ENCODE peak calls at places on chromosomes 2 and 18, in five cellular contexts. K is SK-N-SH, M is HepG2, B is K562, F is GM12878. S is an unnamed sample.
A peak's percentile ranks its signal among the peaks of the same experiment; 100 is the strongest.

GRCh38 chr2:219661955-219662395 is 34.5 kb downstream of the SLC4A3 start:
- DNase-seq in K (no peak), M (no peak), B (no peak), F (no peak), S (no peak)

GRCh38 chr2:46177461-46178089 is 119.6 kb upstream of the EPAS1 start:
- DNase-seq in K (no peak), M (no peak), B (no peak), F (no peak), S (no peak)

GRCh38 chr18:75582940-75583339 is 155.4 kb upstream of the SMIM21 start:
- DNase-seq in K (no peak), M (no peak), B (no peak), F (no peak), S (no peak)

GRCh38 chr2:193518061-193518817 is 1323.5 kb upstream of the TMEFF2 start:
- DNase-seq in K (no peak), M (no peak), B (no peak), F (no peak), S (no peak)

GRCh38 chr18:48391863-48392262 is 17.3 kb downstream of the ZBTB7C start:
- DNase-seq in K (no peak), M (no peak), B (no peak), F (no peak), S (no peak)

GRCh38 chr18:63505566-63506335 is 29.0 kb downstream of the SERPINB5 start:
- DNase-seq in K (peak; percentile 16), M (peak; percentile 13), B (peak; percentile 34), F (no peak), S (no peak)

GRCh38 chr2:176158855-176159677 is 2.0 kb downstream of the HOXD3 start:
- DNase-seq in K (peak; percentile 73), M (no peak), B (no peak), F (no peak), S (no peak)

GRCh38 chr2:189783451-189783926 is 650 bp downstream of the ORMDL1 start:
- DNase-seq in K (peak; percentile 40), M (peak; percentile 44), B (no peak), F (peak; percentile 20), S (peak; percentile 17)

GRCh38 chr2:13201924-13202323 is 485.2 kb downstream of the TRIB2 start:
- DNase-seq in K (no peak), M (no peak), B (no peak), F (no peak), S (no peak)

GRCh38 chr2:190080527-190081049 is 18.1 kb upstream of the MSTN start:
- DNase-seq in K (no peak), M (no peak), B (no peak), F (no peak), S (no peak)

GRCh38 chr18:62857278-62857976 is 142.1 kb downstream of the PHLPP1 start:
- DNase-seq in K (no peak), M (no peak), B (no peak), F (no peak), S (no peak)

GRCh38 chr2:143030127-143030526 is 99.1 kb upstream of the ARHGAP15 start:
- DNase-seq in K (no peak), M (no peak), B (no peak), F (peak; percentile 7), S (peak; percentile 63)

GRCh38 chr2:124704056-124704644 is 679.1 kb downstream of the CNTNAP5 start:
- DNase-seq in K (no peak), M (no peak), B (no peak), F (no peak), S (no peak)

GRCh38 chr2:157898591-157898996 is 22.5 kb upstream of the ACVR1 start:
- DNase-seq in K (no peak), M (no peak), B (peak; percentile 51), F (no peak), S (no peak)

GRCh38 chr18:34120294-34120693 is 104.4 kb downstream of the NOL4 start:
- DNase-seq in K (no peak), M (no peak), B (no peak), F (no peak), S (no peak)

GRCh38 chr18:34114996-34115395 is 109.7 kb downstream of the NOL4 start:
- DNase-seq in K (no peak), M (peak; percentile 1), B (no peak), F (no peak), S (no peak)

GRCh38 chr18:34121157-34121807 is 103.4 kb downstream of the NOL4 start:
- DNase-seq in K (no peak), M (peak; percentile 44), B (no peak), F (no peak), S (no peak)

GRCh38 chr18:34115409-34116081 is 109.2 kb downstream of the NOL4 start:
- DNase-seq in K (no peak), M (peak; percentile 32), B (no peak), F (no peak), S (no peak)

GRCh38 chr18:34117319-34117718 is 107.4 kb downstream of the NOL4 start:
- DNase-seq in K (peak; percentile 36), M (no peak), B (no peak), F (no peak), S (no peak)
- TF ChIP-seq GABPA in K (no peak), M (no peak), B (no peak), F (no peak), S (no peak)

GRCh38 chr2:127516031-127516430 is 10.3 kb downstream of the IWS1 start:
- DNase-seq in K (no peak), M (no peak), B (no peak), F (no peak), S (no peak)
- H3K4me3 ChIP-seq in K (no peak overlapping the region), M (no peak overlapping the region), B (no peak overlapping the region), F (no peak overlapping the region), S (no peak overlapping the region)

GRCh38 chr2:30270166-30270565 is 38.8 kb downstream of the LBH start:
- DNase-seq in K (no peak), M (no peak), B (no peak), F (no peak), S (no peak)
- TF ChIP-seq REST in K (no peak), M (no peak), B (no peak), F (no peak), S (no peak)

GRCh38 chr2:39938035-39938835 is 159.2 kb upstream of the THUMPD2 start:
- DNase-seq in K (no peak), M (no peak), B (no peak), F (no peak), S (no peak)

GRCh38 chr2:39937621-39938020 is 158.6 kb upstream of the THUMPD2 start:
- DNase-seq in K (no peak), M (no peak), B (no peak), F (no peak), S (no peak)

GRCh38 chr2:39948016-39948719 is 169.1 kb upstream of the THUMPD2 start:
- DNase-seq in K (no peak), M (no peak), B (no peak), F (no peak), S (no peak)

GRCh38 chr2:39947294-39948015 is 168.4 kb upstream of the THUMPD2 start:
- DNase-seq in K (peak; percentile 21), M (no peak), B (no peak), F (no peak), S (no peak)

GRCh38 chr2:39942970-39943369 is 163.9 kb upstream of the THUMPD2 start:
- DNase-seq in K (no peak), M (no peak), B (no peak), F (no peak), S (no peak)
- TF ChIP-seq GABPA in K (no peak), M (no peak), B (no peak), F (no peak), S (no peak)

DNA sequence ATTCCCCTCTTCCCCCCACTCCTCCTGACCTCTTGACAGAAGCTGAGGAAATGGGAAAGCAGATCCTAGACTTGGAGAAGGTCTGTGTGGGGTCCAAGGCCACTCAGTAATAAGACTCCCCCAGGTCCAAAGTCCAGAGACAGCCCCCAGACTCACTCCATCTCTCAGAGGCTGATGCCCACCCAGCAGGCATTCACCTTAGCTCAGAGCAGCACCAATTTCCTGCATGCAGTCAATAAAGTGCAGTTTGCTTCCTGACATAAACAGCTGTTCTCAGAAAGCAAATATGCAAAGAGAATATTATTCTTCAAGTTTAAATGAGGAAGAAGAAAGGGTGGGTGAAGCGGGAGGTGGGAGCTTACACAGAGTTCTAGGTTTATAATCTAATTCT is 84.1 kb upstream of the RTN4 start:
- DNase-seq in K (no peak), M (no peak), B (no peak), F (no peak), S (no peak)
- H3K4me3 ChIP-seq in K (no peak overlapping the region), M (peak overlapping the region; percentile 13), B (no peak overlapping the region), F (no peak overlapping the region), S (no peak overlapping the region)

GRCh38 chr18:40673150-40673549 is 1281.9 kb upstream of the PIK3C3 start:
- DNase-seq in K (peak; percentile 5), M (no peak), B (no peak), F (no peak), S (no peak)

GRCh38 chr18:40676676-40677075 is 1278.4 kb upstream of the PIK3C3 start:
- DNase-seq in K (no peak), M (no peak), B (no peak), F (no peak), S (no peak)

GRCh38 chr18:40672590-40672989 is 1282.4 kb upstream of the PIK3C3 start:
- DNase-seq in K (no peak), M (no peak), B (no peak), F (no peak), S (no peak)

GRCh38 chr18:40670991-40671390 is 1284.0 kb upstream of the PIK3C3 start:
- DNase-seq in K (no peak), M (no peak), B (no peak), F (no peak), S (no peak)
- TF ChIP-seq REST in K (no peak), M (no peak), B (no peak), F (no peak), S (no peak)

DNA sequence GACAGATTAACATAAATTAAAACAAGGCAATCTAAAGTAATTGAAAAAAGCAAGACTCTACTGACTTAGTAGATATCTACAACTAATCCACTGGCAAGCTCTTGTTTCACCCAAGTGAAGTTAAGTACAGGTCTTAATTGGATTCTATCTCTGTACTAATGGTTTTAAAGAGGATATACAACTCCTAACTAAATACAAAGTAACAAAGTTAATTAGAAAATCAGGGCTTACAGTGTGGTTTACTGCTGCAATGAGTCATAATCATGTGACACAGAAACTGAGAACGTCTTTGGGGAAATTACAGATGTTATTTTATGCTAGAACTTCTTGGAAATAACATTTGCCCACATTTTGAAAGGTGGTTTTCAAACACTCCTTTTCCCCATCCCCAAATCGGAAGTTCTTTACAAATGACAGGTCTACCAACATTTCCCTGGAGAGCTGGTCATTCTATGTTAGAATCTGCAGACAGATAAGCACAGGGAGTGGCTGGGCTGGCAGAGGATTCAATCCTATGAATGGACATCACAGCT is 245.3 kb downstream of the STK39 start:
- DNase-seq in K (no peak), M (no peak), B (no peak), F (peak; percentile 15), S (no peak)
- TF ChIP-seq GABPA in K (no peak), M (no peak), B (no peak), F (no peak), S (no peak)